ENCODE peak calls at places on chromosome 3, in nine cellular contexts. A, C, J, P, O, L, R, S and I are unnamed samples. For H3K4me1 and H3K27me3, the result is how much of the 10 kb centered on the place peaks cover.

GRCh38 chr3:190831225-190831624 is 31.3 kb downstream of the GMNC start:
- DNase-seq in A (no peak), C (no peak), J (no peak), P (peak), O (no peak), L (no peak), R (no peak), S (no peak), I (no peak)

GRCh38 chr3:187318819-187319616 is 27.5 kb upstream of the MASP1 start:
- DNase-seq in A (no peak), C (peak), J (peak), P (peak), O (peak), L (peak), R (peak), S (no peak), I (peak)

GRCh38 chr3:141111364-141112150 is 60.4 kb downstream of the SPSB4 start:
- DNase-seq in A (no peak), C (no peak), J (no peak), P (no peak), O (no peak), L (no peak), R (no peak), S (no peak), I (no peak)

GRCh38 chr3:78941587-78941986 is 826.2 kb downstream of the ROBO1 start:
- DNase-seq in A (no peak), C (no peak), J (peak), P (no peak), O (no peak), L (no peak), R (no peak), S (no peak), I (no peak)

GRCh38 chr3:150495563-150496168 is 50.6 kb downstream of the SERP1 start:
- DNase-seq in A (no peak), C (no peak), J (peak), P (peak), O (no peak), L (no peak), R (no peak), S (no peak), I (no peak)

GRCh38 chr3:136078421-136079364 is 113.2 kb downstream of the PPP2R3A start:
- DNase-seq in A (no peak), C (no peak), J (no peak), P (no peak), O (no peak), L (no peak), R (no peak), S (no peak), I (no peak)

GRCh38 chr3:65793495-65794200 is 245.1 kb downstream of the MAGI1 start:
- DNase-seq in A (no peak), C (no peak), J (no peak), P (no peak), O (no peak), L (no peak), R (no peak), S (no peak), I (no peak)

GRCh38 chr3:129120254-129121004 is 1.2 kb downstream of the RAB43 start:
- DNase-seq in A (peak), C (peak), J (peak), P (peak), O (peak), L (peak), R (peak), S (peak), I (peak)

GRCh38 chr3:170090601-170090981 is 52.8 kb downstream of the GPR160 start:
- DNase-seq in A (no peak), C (no peak), J (no peak), P (no peak), O (no peak), L (no peak), R (no peak), S (no peak), I (no peak)

GRCh38 chr3:59117378-59117777 is 67.6 kb upstream of the CFAP20DC start:
- DNase-seq in A (no peak), C (no peak), J (no peak), P (no peak), O (no peak), L (no peak), R (no peak), S (no peak), I (no peak)

GRCh38 chr3:15241341-15241740 is 35.3 kb downstream of the CAPN7 start:
- DNase-seq in A (peak), C (peak), J (no peak), P (peak), O (no peak), L (peak), R (no peak), S (no peak), I (peak)

GRCh38 chr3:180018588-180018987 is 18.1 kb downstream of the PEX5L start:
- DNase-seq in A (no peak), C (no peak), J (no peak), P (peak), O (no peak), L (no peak), R (no peak), S (no peak), I (no peak)

GRCh38 chr3:113264741-113265140 is 53.4 kb downstream of the BOC start:
- DNase-seq in A (peak), C (no peak), J (no peak), P (peak), O (no peak), L (no peak), R (no peak), S (no peak), I (no peak)

GRCh38 chr3:177735441-177735840 is 538.2 kb upstream of the TBL1XR1 start:
- DNase-seq in A (no peak), C (no peak), J (no peak), P (no peak), O (no peak), L (no peak), R (no peak), S (no peak), I (no peak)

GRCh38 chr3:83813176-83813575 is 1145.6 kb upstream of the CADM2 start:
- DNase-seq in A (no peak), C (no peak), J (no peak), P (no peak), O (no peak), L (no peak), R (no peak), S (no peak), I (no peak)

GRCh38 chr3:107077391-107077790 is 299.8 kb upstream of the CCDC54 start:
- DNase-seq in A (no peak), C (no peak), J (no peak), P (no peak), O (no peak), L (no peak), R (no peak), S (no peak), I (no peak)

GRCh38 chr3:148911173-148911572 is 46.1 kb downstream of the CPA3 start:
- DNase-seq in A (no peak), C (no peak), J (no peak), P (no peak), O (no peak), L (no peak), R (no peak), S (no peak), I (no peak)

GRCh38 chr3:152399374-152399773 is 130.6 kb downstream of the MBNL1 start:
- DNase-seq in A (no peak), C (no peak), J (no peak), P (no peak), O (no peak), L (no peak), R (no peak), S (no peak), I (no peak)

GRCh38 chr3:64167346-64167745 is 57.9 kb downstream of the PRICKLE2 start:
- DNase-seq in A (no peak), C (no peak), J (no peak), P (no peak), O (no peak), L (no peak), R (no peak), S (no peak), I (no peak)

GRCh38 chr3:112302061-112302830 is 8.2 kb upstream of the SLC9C1 start:
- DNase-seq in A (no peak), C (no peak), J (no peak), P (peak), O (no peak), L (no peak), R (no peak), S (no peak), I (no peak)

GRCh38 chr3:160224256-160224655 is 966 bp upstream of the C3orf80 start:
- DNase-seq in A (no peak), C (no peak), J (no peak), P (peak), O (no peak), L (no peak), R (no peak), S (no peak), I (no peak)

GRCh38 chr3:125194061-125194848 is 18.3 kb downstream of the SLC12A8 start:
- DNase-seq in A (no peak), C (no peak), J (no peak), P (no peak), O (no peak), L (no peak), R (no peak), S (no peak), I (no peak)

DNA sequence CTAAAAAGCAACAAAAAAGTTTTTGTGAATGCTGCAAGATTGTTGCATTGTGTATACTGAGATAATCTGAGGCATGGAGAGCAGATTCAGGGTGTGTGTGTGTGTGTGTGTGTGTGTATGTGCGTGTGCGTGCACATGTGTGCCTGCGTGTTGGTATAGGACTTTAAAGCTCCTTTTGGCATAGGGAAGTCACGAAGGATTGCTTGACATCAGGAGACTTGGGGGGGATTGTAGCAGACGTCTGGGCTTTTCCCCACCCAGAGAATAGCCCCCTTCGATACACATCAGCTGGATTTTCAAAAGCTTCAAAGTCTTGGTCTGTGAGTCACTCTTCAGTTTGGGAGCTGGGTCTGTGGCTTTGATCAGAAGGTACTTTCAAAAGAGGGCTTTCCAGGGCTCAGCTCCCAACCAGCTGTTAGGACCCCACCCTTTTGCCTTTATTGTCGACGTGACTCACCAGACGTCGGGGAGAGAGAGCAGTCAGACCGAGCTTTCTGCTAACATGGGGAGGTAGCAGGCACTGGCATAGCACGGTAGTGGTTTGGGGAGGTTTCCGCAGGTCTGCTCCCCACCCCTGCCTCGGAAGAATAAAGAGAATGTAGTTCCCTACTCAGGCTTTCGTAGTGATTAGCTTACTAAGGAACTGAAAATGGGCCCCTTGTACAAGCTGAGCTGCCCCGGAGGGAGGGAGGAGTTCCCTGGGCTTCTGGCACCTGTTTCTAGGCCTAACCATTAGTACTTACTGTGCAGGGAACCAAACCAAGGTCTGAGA is 4.7 kb downstream of the BHLHE40 start:
- DNase-seq in A (peak), C (peak), J (peak), P (peak), O (peak), L (peak), R (peak), S (no peak), I (peak)
- H3K4me1 ChIP-seq in A (under half), C (under half), J (half or more), P (under half), O (under half), L (under half), R (half or more), S (half or more), I (half or more)

DNA sequence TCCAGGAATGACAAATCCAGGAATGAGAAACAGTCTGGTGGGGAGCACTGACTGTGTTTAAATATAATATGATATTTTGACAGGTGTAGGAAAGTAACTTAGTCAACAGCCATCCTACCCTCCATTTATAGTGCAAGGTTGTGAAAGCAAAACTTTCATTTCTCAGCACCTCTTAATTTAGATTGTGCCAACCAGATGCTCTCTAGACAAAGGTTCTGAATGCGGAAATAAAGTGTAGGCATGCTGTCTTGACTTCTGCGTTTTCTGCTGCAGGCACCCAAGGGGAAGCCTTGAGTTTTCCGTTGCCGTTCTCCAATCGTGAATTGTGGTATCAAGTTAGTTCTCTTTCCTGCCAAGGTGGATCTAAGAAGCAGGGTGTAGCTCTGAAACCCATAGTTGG is 261.9 kb upstream of the SUCLG2 start:
- DNase-seq in A (no peak), C (no peak), J (no peak), P (no peak), O (no peak), L (no peak), R (no peak), S (no peak), I (no peak)
- H3K4me3 ChIP-seq in A (no peak), C (no peak), J (no peak), P (no peak), O (no peak), L (no peak), R (no peak), S (no peak), I (no peak)

GRCh38 chr3:197302033-197302432 is 3.6 kb upstream of the DLG1 start:
- DNase-seq in A (no peak), C (no peak), J (no peak), P (no peak), O (no peak), L (no peak), R (no peak), S (no peak), I (no peak)

GRCh38 chr3:197303452-197303851 is 5.0 kb upstream of the DLG1 start:
- DNase-seq in A (no peak), C (no peak), J (no peak), P (no peak), O (no peak), L (no peak), R (no peak), S (no peak), I (no peak)

GRCh38 chr3:197300361-197300760 is 1.9 kb upstream of the DLG1 start:
- DNase-seq in A (no peak), C (no peak), J (no peak), P (no peak), O (no peak), L (no peak), R (no peak), S (no peak), I (no peak)

GRCh38 chr3:197305854-197306253 is 7.4 kb upstream of the DLG1 start:
- DNase-seq in A (no peak), C (no peak), J (no peak), P (no peak), O (no peak), L (no peak), R (no peak), S (no peak), I (no peak)

DNA sequence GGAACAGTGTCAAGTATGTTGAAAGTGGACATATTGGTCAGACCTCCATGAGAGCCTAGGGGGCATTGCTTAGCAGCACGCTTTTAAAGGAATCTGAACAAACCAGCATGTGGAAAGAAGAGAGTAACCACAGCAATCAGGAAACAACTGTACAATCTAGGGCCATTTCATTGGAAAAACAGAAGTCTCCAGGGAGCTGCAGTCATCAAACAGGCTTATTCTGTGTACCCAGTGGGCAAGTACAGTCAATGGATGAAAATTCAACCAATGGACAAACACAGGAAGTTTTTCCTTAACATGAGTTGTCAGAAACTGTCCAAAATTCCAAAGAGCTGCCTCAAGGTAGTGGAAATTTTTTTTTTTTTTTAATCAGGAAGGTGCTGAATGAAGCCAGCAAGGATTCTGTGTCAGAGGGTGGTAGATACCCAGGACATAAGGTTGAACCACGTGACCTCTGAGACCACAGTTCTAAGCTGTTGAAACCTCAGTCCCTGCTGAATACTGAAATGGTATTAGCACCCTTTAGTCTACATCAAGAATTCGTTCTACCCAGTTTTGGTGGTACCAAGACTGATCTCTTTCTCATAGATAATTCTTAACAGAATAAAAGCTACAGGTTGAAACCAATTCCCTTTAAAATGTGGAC is 4.4 kb upstream of the DLG1 start:
- DNase-seq in A (no peak), C (no peak), J (no peak), P (no peak), O (no peak), L (no peak), R (no peak), S (no peak), I (no peak)
- H3K27me3 ChIP-seq in A (under half), C (under half), J (under half), P (under half), O (under half), L (under half), R (under half), S (under half), I (under half)

GRCh38 chr3:52896613-52897012 is 735 bp downstream of the STIMATE start:
- DNase-seq in A (no peak), C (no peak), J (no peak), P (peak), O (no peak), L (no peak), R (no peak), S (no peak), I (no peak)
- H3K4me1 ChIP-seq in A (under half), C (under half), J (half or more), P (under half), O (under half), L (under half), R (under half), S (half or more), I (under half)

GRCh38 chr3:10993729-10994065 is 1.1 kb downstream of the SLC6A1 start:
- DNase-seq in A (no peak), C (no peak), J (no peak), P (no peak), O (no peak), L (no peak), R (no peak), S (no peak), I (no peak)

GRCh38 chr3:10992946-10993728 is 589 bp downstream of the SLC6A1 start:
- DNase-seq in A (no peak), C (no peak), J (no peak), P (peak), O (no peak), L (peak), R (no peak), S (no peak), I (no peak)

GRCh38 chr3:10994311-10994710 is 1.8 kb downstream of the SLC6A1 start:
- DNase-seq in A (no peak), C (no peak), J (no peak), P (peak), O (no peak), L (no peak), R (no peak), S (no peak), I (no peak)

GRCh38 chr3:10988991-10989484 is 3.5 kb upstream of the SLC6A1 start:
- DNase-seq in A (no peak), C (no peak), J (no peak), P (no peak), O (no peak), L (no peak), R (no peak), S (no peak), I (no peak)

DNA sequence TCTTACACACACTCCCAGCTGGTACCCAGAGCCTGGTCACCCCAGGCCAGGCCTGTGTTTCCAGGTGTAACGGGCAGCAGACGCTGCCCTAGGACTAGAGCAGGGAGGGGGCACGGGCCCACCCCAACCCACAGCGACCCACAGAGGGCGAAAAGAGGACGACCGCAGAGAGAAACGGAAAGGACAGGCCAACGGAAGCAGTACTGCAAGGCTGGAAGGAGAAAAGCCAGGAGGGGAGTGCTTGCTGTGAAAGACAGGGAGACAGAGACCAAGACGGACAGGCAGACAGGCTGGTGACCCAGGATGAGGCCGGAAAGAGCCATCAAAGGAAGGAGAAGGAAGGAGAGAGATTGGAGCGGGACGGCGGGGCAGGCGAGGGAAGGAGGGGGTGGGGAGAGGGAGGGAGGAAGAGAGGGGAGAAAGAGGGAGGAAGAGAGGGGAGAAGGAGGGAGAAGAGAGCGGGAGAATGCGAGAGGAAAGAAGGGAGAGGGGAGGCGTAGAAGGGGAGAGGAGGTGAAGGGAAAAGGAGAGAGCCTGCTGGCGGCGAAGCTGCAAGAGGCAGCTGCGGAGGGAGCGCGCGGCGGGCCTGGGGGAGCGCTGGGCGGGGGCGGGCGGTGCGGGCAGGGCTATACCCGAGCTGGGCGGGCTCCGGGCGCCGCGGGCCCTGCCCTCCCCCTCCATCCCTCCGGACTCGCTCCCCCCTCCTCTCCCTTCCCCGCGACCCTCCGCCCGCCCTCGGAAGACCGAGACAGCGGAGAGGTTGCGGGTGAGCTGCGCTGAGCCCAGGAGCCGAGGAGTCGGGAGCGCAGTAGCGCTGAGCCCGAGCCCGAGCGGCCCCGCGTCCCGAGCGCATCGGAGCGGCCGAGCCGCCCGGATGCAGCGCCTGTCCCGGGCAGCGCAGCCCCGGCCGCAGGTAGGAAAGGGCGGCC is at the start of gene SLC6A1:
- DNase-seq in A (peak), C (no peak), J (peak), P (peak), O (peak), L (peak), R (no peak), S (no peak), I (no peak)
- H3K4me3 ChIP-seq in A (peak), C (peak), J (peak), P (peak), O (peak), L (peak), R (no peak), S (peak), I (peak)